ENCODE peak calls at places on chromosomes 6 and 20, in four cellular contexts. L is amygdala, W is right cardiac atrium, G is neural crest cell. X is an unnamed sample.

GRCh38 chr6:110688661-110689268 is 126.5 kb downstream of the CDK19 start:
- DNase-seq in W (no peak), L (no peak), G (no peak), X (no peak)

GRCh38 chr20:35387334-35387733 is 24.4 kb downstream of the UQCC1 start:
- DNase-seq in G (no peak), W (no peak), L (no peak), X (no peak)

GRCh38 chr20:40640667-40641066 is 48.4 kb downstream of the MAFB start:
- DNase-seq in G (no peak), W (no peak), L (no peak), X (no peak)

GRCh38 chr6:142885182-142885867 is 59.7 kb downstream of the HIVEP2 start:
- DNase-seq in G (no peak), L (peak; percentile 58), W (no peak), X (no peak)

GRCh38 chr6:27002447-27002846 is 245.1 kb upstream of the PRSS16 start:
- DNase-seq in G (no peak), W (no peak), L (no peak), X (no peak)

GRCh38 chr6:167751579-167752115 is 75.1 kb upstream of the AFDN start:
- DNase-seq in G (no peak), W (no peak), L (no peak), X (no peak)

GRCh38 chr6:65818576-65818975 is 111.5 kb upstream of the EYS start:
- DNase-seq in G (no peak), L (no peak), W (no peak), X (no peak)

GRCh38 chr6:107103082-107103481 is 12.2 kb downstream of the BEND3 start:
- DNase-seq in L (no peak), W (no peak), G (no peak), X (no peak)

GRCh38 chr6:17281100-17281496 is at the start of gene RBM24:
- DNase-seq in L (no peak), G (peak; percentile 64), W (peak; percentile 80), X (peak; percentile 44)

GRCh38 chr6:43770417-43771209 is 602 bp downstream of the VEGFA start:
- DNase-seq in G (peak; percentile 54), W (peak; percentile 92), L (peak; percentile 35), X (peak; percentile 84)

GRCh38 chr6:28353356-28353755 is 3.6 kb downstream of the ZKSCAN3 start:
- DNase-seq in L (no peak), W (no peak), G (no peak), X (no peak)

GRCh38 chr20:63937596-63937995 is 18.6 kb downstream of the UCKL1 start:
- DNase-seq in W (no peak), G (no peak), L (no peak), X (no peak)